ENCODE peak calls at places on chromosomes 16 and 17, in four cellular contexts. N is naive thymus-derived CD4-positive, alpha-beta T cell; O is right lobe of liver; K is CD8-positive, alpha-beta memory T cell. G is an unnamed sample. For H3K4me1, the result is how much of the 10 kb centered on the place peaks cover.

GRCh38 chr16:3058173-3059030 is 7.0 kb upstream of the IL32 start:
- DNase-seq in O (peak), K (peak), N (peak), G (peak)

GRCh38 chr17:73155410-73156165 is 9.2 kb upstream of the SSTR2 start:
- DNase-seq in O (no peak), K (no peak), N (no peak), G (no peak)

GRCh38 chr16:89584768-89585549 is 9.4 kb downstream of the CPNE7 start:
- DNase-seq in N (no peak), K (no peak), O (no peak), G (no peak)

GRCh38 chr16:69483611-69484010 is 59.2 kb downstream of the CYB5B start:
- DNase-seq in O (no peak), K (no peak), N (no peak), G (no peak)

GRCh38 chr17:80036715-80037477 is 454 bp downstream of the CCDC40 start:
- DNase-seq in O (no peak), N (peak), K (peak), G (peak)

GRCh38 chr17:81712468-81713003 is 452 bp downstream of the SLC25A10 start:
- DNase-seq in N (no peak), K (no peak), O (peak), G (peak)

GRCh38 chr17:27455914-27456680 is at the start of gene KSR1:
- DNase-seq in N (peak), O (peak), K (peak), G (peak)

GRCh38 chr17:74935585-74936469 is at the start of gene OTOP3:
- DNase-seq in N (no peak), K (no peak), O (no peak), G (no peak)

GRCh38 chr17:8924595-8924994 is 40.9 kb downstream of the PIK3R5 start:
- DNase-seq in N (no peak), K (no peak), O (no peak), G (no peak)

GRCh38 chr16:89330177-89330856 is 112.8 kb downstream of the ZNF778 start:
- DNase-seq in O (peak), N (peak), K (peak), G (no peak)

GRCh38 chr16:81778231-81778630 is 860 bp upstream of the PLCG2 start:
- DNase-seq in K (no peak), N (no peak), O (no peak), G (no peak)
- H3K4me1 ChIP-seq in K (under half), N (under half), O (under half), G (under half)

GRCh38 chr16:67144943-67145342 is 5.9 kb downstream of the B3GNT9 start:
- DNase-seq in O (no peak), K (no peak), N (no peak), G (no peak)
- H3K4me1 ChIP-seq in O (under half), K (under half), N (under half), G (under half)

GRCh38 chr16:85640606-85641005 is 27.5 kb downstream of the GSE1 start:
- DNase-seq in K (no peak), N (no peak), O (no peak), G (no peak)
- H3K4me1 ChIP-seq in K (under half), N (under half), O (under half), G (under half)

DNA sequence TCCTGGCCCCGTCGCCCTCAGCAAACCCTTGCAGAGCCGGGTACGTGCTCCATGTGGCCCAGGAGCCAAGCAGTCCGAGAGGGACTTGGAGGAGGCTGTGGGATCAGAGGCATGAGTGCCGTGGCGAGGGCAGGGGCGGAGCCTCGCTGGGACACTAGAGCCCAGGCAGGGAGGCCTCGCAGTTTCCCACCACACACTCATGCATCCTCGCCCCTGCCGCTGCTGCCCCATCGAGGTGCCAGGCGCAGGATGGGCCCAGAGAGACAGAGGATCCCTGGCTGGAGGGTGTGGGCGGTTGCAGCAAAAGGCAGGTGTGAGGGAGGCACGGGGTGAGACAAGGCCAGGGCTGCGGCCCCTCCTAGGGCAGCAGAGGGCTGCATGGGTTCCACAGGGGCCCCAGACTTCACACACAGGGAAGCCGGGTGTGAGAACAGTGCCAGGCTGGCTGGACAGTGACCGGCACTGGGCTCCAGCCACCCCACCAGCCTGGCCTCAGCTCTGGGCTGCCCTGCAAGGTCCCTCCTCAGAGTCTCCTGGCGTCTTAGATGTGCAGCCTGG is 7.7 kb downstream of the BCAR1 start:
- DNase-seq in K (no peak), N (no peak), O (no peak), G (no peak)
- H3K4me1 ChIP-seq in K (under half), N (under half), O (under half), G (half or more)

DNA sequence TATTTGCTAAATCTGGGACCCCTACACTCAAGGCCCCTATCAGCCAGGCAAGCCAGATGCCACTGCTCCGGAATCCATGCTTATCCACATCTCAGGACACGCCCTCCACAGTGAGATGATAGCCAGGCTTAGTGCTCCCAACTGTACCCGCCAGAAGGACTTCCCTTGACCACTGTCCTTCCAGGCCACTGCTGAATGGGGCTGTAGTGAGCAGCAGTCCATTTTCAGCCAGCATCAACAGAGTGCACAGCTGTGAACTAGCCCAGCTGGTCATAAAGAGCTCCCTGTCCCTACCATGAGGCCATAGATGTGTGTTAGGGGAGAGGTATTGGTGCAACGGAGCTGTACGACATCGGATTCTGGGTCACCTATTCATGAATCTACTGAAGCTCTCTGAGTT is 13.0 kb upstream of the MED9 start:
- DNase-seq in O (no peak), N (no peak), K (no peak), G (no peak)
- H3K4me1 ChIP-seq in O (under half), N (under half), K (under half), G (under half)

DNA sequence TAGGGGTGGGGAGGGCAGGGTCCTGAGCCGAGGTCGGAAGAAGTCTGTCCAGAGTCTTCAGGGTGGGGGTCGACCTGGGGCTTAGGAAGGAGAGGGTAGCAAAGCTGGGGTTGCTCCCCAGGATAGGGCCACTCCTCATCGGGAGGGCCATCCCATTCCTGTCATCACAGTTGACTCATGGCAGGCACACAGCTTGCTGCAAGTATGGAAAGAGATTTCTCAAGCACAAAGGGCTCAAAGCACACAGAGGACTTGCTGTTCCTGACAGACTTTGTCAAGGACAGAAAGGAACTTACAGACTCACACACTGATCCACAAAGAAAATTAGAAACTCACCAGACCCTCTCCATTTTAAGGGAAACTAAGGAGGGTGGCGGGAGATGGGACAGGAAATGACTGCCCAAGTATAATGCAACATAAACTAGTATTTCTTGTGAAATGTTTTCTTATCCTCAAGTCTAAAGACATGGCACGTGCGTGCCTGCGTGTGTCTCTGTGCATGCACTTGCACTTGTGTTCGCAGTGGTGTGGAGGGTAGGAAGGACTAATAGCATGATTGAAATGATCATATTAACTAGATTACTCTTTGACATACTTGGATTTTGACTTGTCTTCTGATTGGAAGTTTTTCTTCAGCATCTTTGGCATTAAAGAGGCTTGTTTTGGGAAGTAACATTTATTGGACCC is 2.4 kb downstream of the AOC2 start:
- DNase-seq in O (no peak), N (no peak), K (no peak), G (no peak)
- H3K4me1 ChIP-seq in O (under half), N (under half), K (under half), G (under half)

GRCh38 chr17:65194670-65195334 is 57.6 kb downstream of the RGS9 start:
- DNase-seq in N (no peak), K (no peak), O (peak), G (peak)
- H3K4me1 ChIP-seq in N (under half), K (under half), O (under half), G (under half)

GRCh38 chr17:57405486-57406072 is 149.3 kb downstream of the MSI2 start:
- DNase-seq in O (no peak), N (no peak), K (no peak), G (no peak)
- H3K4me1 ChIP-seq in O (under half), N (under half), K (under half), G (half or more)

GRCh38 chr17:71993363-71993762 is 127.5 kb upstream of the SOX9 start:
- DNase-seq in K (no peak), N (no peak), O (no peak), G (no peak)

GRCh38 chr17:71995570-71995969 is 125.2 kb upstream of the SOX9 start:
- DNase-seq in N (no peak), O (no peak), K (no peak), G (no peak)
- H3K4me1 ChIP-seq in N (under half), O (under half), K (under half), G (under half)